ENCODE peak calls at places on chromosomes 12 and 14, in seven cellular contexts. One of them, this sample, is unnamed.

GRCh38 chr12:122841544-122842321 is 6.5 kb downstream of the HIP1R start:
- DNase-seq in H9: peak; percentile 51
- DNase-seq in tibial artery: no peak
- DNase-seq in GM23248: peak; percentile 90
- DNase-seq in prostate gland: no peak
- DNase-seq in effector memory CD4-positive, alpha-beta T cell: no peak
- DNase-seq in OCI-LY7: no peak
- DNase-seq in this sample: no peak

GRCh38 chr12:105567061-105567460 is 236.6 kb downstream of the C12orf75 start:
- DNase-seq in H9: no peak
- DNase-seq in tibial artery: no peak
- DNase-seq in GM23248: no peak
- DNase-seq in prostate gland: no peak
- DNase-seq in effector memory CD4-positive, alpha-beta T cell: no peak
- DNase-seq in OCI-LY7: no peak
- DNase-seq in this sample: no peak

GRCh38 chr12:78439666-78440065 is 424.9 kb upstream of the SYT1 start:
- DNase-seq in H9: no peak
- DNase-seq in tibial artery: no peak
- DNase-seq in GM23248: no peak
- DNase-seq in prostate gland: no peak
- DNase-seq in effector memory CD4-positive, alpha-beta T cell: no peak
- DNase-seq in OCI-LY7: no peak
- DNase-seq in this sample: no peak

GRCh38 chr12:1606021-1606622 is 11.7 kb upstream of the FBXL14 start:
- DNase-seq in H9: peak; percentile 70
- DNase-seq in tibial artery: peak; percentile 92
- DNase-seq in GM23248: peak; percentile 93
- DNase-seq in prostate gland: peak; percentile 95
- DNase-seq in effector memory CD4-positive, alpha-beta T cell: peak; percentile 40
- DNase-seq in OCI-LY7: no peak
- DNase-seq in this sample: no peak

GRCh38 chr14:45716506-45716905 is 463.5 kb upstream of the MIS18BP1 start:
- DNase-seq in H9: peak; percentile 36
- DNase-seq in tibial artery: no peak
- DNase-seq in GM23248: peak; percentile 5
- DNase-seq in prostate gland: no peak
- DNase-seq in effector memory CD4-positive, alpha-beta T cell: no peak
- DNase-seq in OCI-LY7: peak; percentile 1
- DNase-seq in this sample: no peak

GRCh38 chr14:61498811-61499210 is 177.4 kb downstream of the PRKCH start:
- DNase-seq in H9: no peak
- DNase-seq in tibial artery: no peak
- DNase-seq in GM23248: peak; percentile 71
- DNase-seq in prostate gland: no peak
- DNase-seq in effector memory CD4-positive, alpha-beta T cell: no peak
- DNase-seq in OCI-LY7: no peak
- DNase-seq in this sample: no peak

GRCh38 chr12:4353785-4354208 is 25.7 kb downstream of the FGF23 start:
- DNase-seq in H9: peak; percentile 66
- DNase-seq in tibial artery: no peak
- DNase-seq in GM23248: peak; percentile 14
- DNase-seq in prostate gland: no peak
- DNase-seq in effector memory CD4-positive, alpha-beta T cell: peak; percentile 20
- DNase-seq in OCI-LY7: peak; percentile 45
- DNase-seq in this sample: peak; percentile 39

GRCh38 chr12:106282457-106283097 is 20.0 kb upstream of the TCP11L2 start:
- DNase-seq in H9: peak; percentile 76
- DNase-seq in tibial artery: no peak
- DNase-seq in GM23248: peak; percentile 77
- DNase-seq in prostate gland: no peak
- DNase-seq in effector memory CD4-positive, alpha-beta T cell: peak; percentile 35
- DNase-seq in OCI-LY7: peak; percentile 82
- DNase-seq in this sample: peak; percentile 18

GRCh38 chr12:63668028-63668799 is at the start of gene DPY19L2:
- DNase-seq in H9: peak; percentile 88
- DNase-seq in tibial artery: peak; percentile 73
- DNase-seq in GM23248: peak; percentile 42
- DNase-seq in prostate gland: peak; percentile 78
- DNase-seq in effector memory CD4-positive, alpha-beta T cell: peak; percentile 10
- DNase-seq in OCI-LY7: no peak
- DNase-seq in this sample: no peak

GRCh38 chr12:68327896-68328295 is 4.3 kb downstream of the MDM1 start:
- DNase-seq in H9: no peak
- DNase-seq in tibial artery: no peak
- DNase-seq in GM23248: no peak
- DNase-seq in prostate gland: no peak
- DNase-seq in effector memory CD4-positive, alpha-beta T cell: no peak
- DNase-seq in OCI-LY7: no peak
- DNase-seq in this sample: no peak

GRCh38 chr14:64960762-64961276 is 11.3 kb downstream of the RAB15 start:
- DNase-seq in H9: peak; percentile 76
- DNase-seq in tibial artery: no peak
- DNase-seq in GM23248: no peak
- DNase-seq in prostate gland: peak; percentile 34
- DNase-seq in effector memory CD4-positive, alpha-beta T cell: no peak
- DNase-seq in OCI-LY7: no peak
- DNase-seq in this sample: no peak

GRCh38 chr14:68780358-68781160 is 12.3 kb downstream of the ZFP36L1 start:
- DNase-seq in H9: no peak
- DNase-seq in tibial artery: peak; percentile 74
- DNase-seq in GM23248: peak; percentile 82
- DNase-seq in prostate gland: no peak
- DNase-seq in effector memory CD4-positive, alpha-beta T cell: no peak
- DNase-seq in OCI-LY7: peak; percentile 70
- DNase-seq in this sample: peak; percentile 69

GRCh38 chr12:94717112-94717511 is 66.8 kb upstream of the TMCC3 start:
- DNase-seq in H9: no peak
- DNase-seq in tibial artery: no peak
- DNase-seq in GM23248: no peak
- DNase-seq in prostate gland: no peak
- DNase-seq in effector memory CD4-positive, alpha-beta T cell: no peak
- DNase-seq in OCI-LY7: no peak
- DNase-seq in this sample: no peak

GRCh38 chr14:86430807-86431206 is 900.9 kb downstream of the FLRT2 start:
- DNase-seq in H9: no peak
- DNase-seq in tibial artery: no peak
- DNase-seq in GM23248: no peak
- DNase-seq in prostate gland: no peak
- DNase-seq in effector memory CD4-positive, alpha-beta T cell: no peak
- DNase-seq in OCI-LY7: no peak
- DNase-seq in this sample: no peak

GRCh38 chr12:113889806-113890581 is 76.1 kb downstream of the RBM19 start:
- DNase-seq in H9: no peak
- DNase-seq in tibial artery: no peak
- DNase-seq in GM23248: no peak
- DNase-seq in prostate gland: no peak
- DNase-seq in effector memory CD4-positive, alpha-beta T cell: no peak
- DNase-seq in OCI-LY7: no peak
- DNase-seq in this sample: no peak

GRCh38 chr14:100578552-100578951 is 8.7 kb downstream of the BEGAIN start:
- DNase-seq in H9: no peak
- DNase-seq in tibial artery: no peak
- DNase-seq in GM23248: peak; percentile 45
- DNase-seq in prostate gland: no peak
- DNase-seq in effector memory CD4-positive, alpha-beta T cell: no peak
- DNase-seq in OCI-LY7: no peak
- DNase-seq in this sample: no peak

GRCh38 chr12:71896171-71896570 is 42.5 kb upstream of the TPH2 start:
- DNase-seq in H9: no peak
- DNase-seq in tibial artery: no peak
- DNase-seq in GM23248: no peak
- DNase-seq in prostate gland: no peak
- DNase-seq in effector memory CD4-positive, alpha-beta T cell: no peak
- DNase-seq in OCI-LY7: no peak
- DNase-seq in this sample: no peak

GRCh38 chr12:109653896-109654295 is 59.7 kb upstream of the FAM222A start:
- DNase-seq in H9: no peak
- DNase-seq in tibial artery: no peak
- DNase-seq in GM23248: no peak
- DNase-seq in prostate gland: no peak
- DNase-seq in effector memory CD4-positive, alpha-beta T cell: no peak
- DNase-seq in OCI-LY7: no peak
- DNase-seq in this sample: no peak

GRCh38 chr12:20345866-20346265 is 22.5 kb upstream of the PDE3A start:
- DNase-seq in H9: no peak
- DNase-seq in tibial artery: no peak
- DNase-seq in GM23248: no peak
- DNase-seq in prostate gland: no peak
- DNase-seq in effector memory CD4-positive, alpha-beta T cell: no peak
- DNase-seq in OCI-LY7: no peak
- DNase-seq in this sample: no peak

GRCh38 chr12:130555628-130556485 is 160.2 kb downstream of the RIMBP2 start:
- DNase-seq in H9: no peak
- DNase-seq in tibial artery: no peak
- DNase-seq in GM23248: no peak
- DNase-seq in prostate gland: no peak
- DNase-seq in effector memory CD4-positive, alpha-beta T cell: no peak
- DNase-seq in OCI-LY7: no peak
- DNase-seq in this sample: no peak

GRCh38 chr12:130557201-130557600 is 158.9 kb downstream of the RIMBP2 start:
- DNase-seq in H9: no peak
- DNase-seq in tibial artery: no peak
- DNase-seq in GM23248: no peak
- DNase-seq in prostate gland: no peak
- DNase-seq in effector memory CD4-positive, alpha-beta T cell: no peak
- DNase-seq in OCI-LY7: no peak
- DNase-seq in this sample: no peak

GRCh38 chr12:130556486-130557055 is 159.5 kb downstream of the RIMBP2 start:
- DNase-seq in H9: no peak
- DNase-seq in tibial artery: no peak
- DNase-seq in GM23248: no peak
- DNase-seq in prostate gland: no peak
- DNase-seq in effector memory CD4-positive, alpha-beta T cell: no peak
- DNase-seq in OCI-LY7: no peak
- DNase-seq in this sample: no peak

GRCh38 chr12:130549361-130549760 is 166.7 kb downstream of the RIMBP2 start:
- DNase-seq in H9: no peak
- DNase-seq in tibial artery: no peak
- DNase-seq in GM23248: no peak
- DNase-seq in prostate gland: no peak
- DNase-seq in effector memory CD4-positive, alpha-beta T cell: no peak
- DNase-seq in OCI-LY7: no peak
- DNase-seq in this sample: no peak

GRCh38 chr12:130552483-130552996 is 163.6 kb downstream of the RIMBP2 start:
- DNase-seq in H9: no peak
- DNase-seq in tibial artery: no peak
- DNase-seq in GM23248: peak; percentile 1
- DNase-seq in prostate gland: no peak
- DNase-seq in effector memory CD4-positive, alpha-beta T cell: no peak
- DNase-seq in OCI-LY7: no peak
- DNase-seq in this sample: peak; percentile 39
- H3K27ac ChIP-seq in H9: no peak overlapping the region
- H3K27ac ChIP-seq in tibial artery: no peak overlapping the region
- H3K27ac ChIP-seq in GM23248: no peak overlapping the region
- H3K27ac ChIP-seq in prostate gland: no peak overlapping the region
- H3K27ac ChIP-seq in effector memory CD4-positive, alpha-beta T cell: no peak overlapping the region
- H3K27ac ChIP-seq in OCI-LY7: no peak overlapping the region
- H3K27ac ChIP-seq in this sample: no peak overlapping the region

GRCh38 chr12:130451001-130451930 is 113.6 kb downstream of the PIWIL1 start:
- DNase-seq in H9: no peak
- DNase-seq in tibial artery: no peak
- DNase-seq in GM23248: no peak
- DNase-seq in prostate gland: no peak
- DNase-seq in effector memory CD4-positive, alpha-beta T cell: no peak
- DNase-seq in OCI-LY7: no peak
- DNase-seq in this sample: no peak

GRCh38 chr12:130454296-130454695 is 116.6 kb downstream of the PIWIL1 start:
- DNase-seq in H9: no peak
- DNase-seq in tibial artery: no peak
- DNase-seq in GM23248: no peak
- DNase-seq in prostate gland: no peak
- DNase-seq in effector memory CD4-positive, alpha-beta T cell: no peak
- DNase-seq in OCI-LY7: no peak
- DNase-seq in this sample: no peak

GRCh38 chr12:130455161-130455560 is 117.5 kb downstream of the PIWIL1 start:
- DNase-seq in H9: no peak
- DNase-seq in tibial artery: no peak
- DNase-seq in GM23248: no peak
- DNase-seq in prostate gland: no peak
- DNase-seq in effector memory CD4-positive, alpha-beta T cell: no peak
- DNase-seq in OCI-LY7: no peak
- DNase-seq in this sample: no peak

GRCh38 chr12:130449291-130449690 is 111.6 kb downstream of the PIWIL1 start:
- DNase-seq in H9: no peak
- DNase-seq in tibial artery: no peak
- DNase-seq in GM23248: no peak
- DNase-seq in prostate gland: no peak
- DNase-seq in effector memory CD4-positive, alpha-beta T cell: no peak
- DNase-seq in OCI-LY7: no peak
- DNase-seq in this sample: no peak

DNA sequence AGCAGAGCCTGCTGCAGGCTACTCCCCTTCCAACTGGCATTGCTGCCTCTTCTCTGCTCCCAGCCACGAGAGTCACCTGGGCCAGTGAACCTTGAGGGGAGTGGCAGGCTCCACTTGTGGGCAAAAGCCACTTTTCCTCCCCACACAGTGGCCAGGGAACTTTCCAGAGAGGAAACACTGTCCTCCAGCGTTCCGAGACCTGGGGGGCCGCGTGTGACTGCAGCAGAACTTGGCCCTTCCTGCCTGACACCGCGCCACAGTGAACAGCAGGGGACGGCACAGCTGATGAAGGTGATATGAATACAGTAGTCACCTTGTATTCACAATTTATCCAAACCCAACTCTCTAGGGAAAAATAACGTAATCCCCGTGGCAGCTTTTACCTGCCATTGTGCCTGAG is 114.9 kb downstream of the PIWIL1 start:
- DNase-seq in H9: no peak
- DNase-seq in tibial artery: no peak
- DNase-seq in GM23248: no peak
- DNase-seq in prostate gland: no peak
- DNase-seq in effector memory CD4-positive, alpha-beta T cell: no peak
- DNase-seq in OCI-LY7: no peak
- DNase-seq in this sample: no peak
- H3K9me3 ChIP-seq in H9: no peaks in the 10 kb centered on the region
- H3K9me3 ChIP-seq in tibial artery: no peaks in the 10 kb centered on the region
- H3K9me3 ChIP-seq in GM23248: no peaks in the 10 kb centered on the region
- H3K9me3 ChIP-seq in prostate gland: no peaks in the 10 kb centered on the region
- H3K9me3 ChIP-seq in effector memory CD4-positive, alpha-beta T cell: no peaks in the 10 kb centered on the region
- H3K9me3 ChIP-seq in OCI-LY7: no peaks in the 10 kb centered on the region
- H3K9me3 ChIP-seq in this sample: no peaks in the 10 kb centered on the region

GRCh38 chr12:6549379-6550151 is 6.3 kb downstream of the IFFO1 start:
- DNase-seq in H9: no peak
- DNase-seq in tibial artery: no peak
- DNase-seq in GM23248: no peak
- DNase-seq in prostate gland: no peak
- DNase-seq in effector memory CD4-positive, alpha-beta T cell: no peak
- DNase-seq in OCI-LY7: no peak
- DNase-seq in this sample: no peak
- H3K27ac ChIP-seq in H9: no peak overlapping the region
- H3K27ac ChIP-seq in tibial artery: peak overlapping the region; percentile 88
- H3K27ac ChIP-seq in GM23248: peak overlapping the region; percentile 96
- H3K27ac ChIP-seq in prostate gland: no peak overlapping the region
- H3K27ac ChIP-seq in effector memory CD4-positive, alpha-beta T cell: no peak overlapping the region
- H3K27ac ChIP-seq in OCI-LY7: no peak overlapping the region
- H3K27ac ChIP-seq in this sample: no peak overlapping the region

DNA sequence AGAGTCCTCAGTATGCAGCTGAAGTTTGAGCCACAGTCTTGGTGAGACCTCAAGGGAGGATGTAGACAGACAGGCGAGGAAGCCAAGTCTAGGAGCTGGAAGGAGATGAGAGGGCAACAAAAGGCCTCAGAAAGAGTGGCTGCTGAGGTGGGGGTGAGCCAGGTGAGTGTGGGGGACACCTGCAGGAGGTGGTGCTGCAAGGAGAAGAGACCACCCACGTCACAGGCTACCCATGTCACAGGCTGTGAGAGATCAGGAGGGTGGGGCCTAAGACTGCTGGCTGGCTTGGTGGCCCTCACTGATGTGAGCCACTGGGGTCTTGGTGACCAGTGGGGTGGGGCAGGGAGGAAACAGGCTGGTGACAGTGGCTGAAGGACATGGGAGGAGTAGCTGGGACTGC is 97.3 kb downstream of the KIF26A start:
- DNase-seq in H9: peak; percentile 10
- DNase-seq in tibial artery: peak; percentile 7
- DNase-seq in GM23248: no peak
- DNase-seq in prostate gland: no peak
- DNase-seq in effector memory CD4-positive, alpha-beta T cell: no peak
- DNase-seq in OCI-LY7: no peak
- DNase-seq in this sample: no peak
- H3K9me3 ChIP-seq in H9: peaks cover 12% of the 10 kb centered on the region
- H3K9me3 ChIP-seq in tibial artery: no peaks in the 10 kb centered on the region
- H3K9me3 ChIP-seq in GM23248: no peaks in the 10 kb centered on the region
- H3K9me3 ChIP-seq in prostate gland: no peaks in the 10 kb centered on the region
- H3K9me3 ChIP-seq in effector memory CD4-positive, alpha-beta T cell: no peaks in the 10 kb centered on the region
- H3K9me3 ChIP-seq in OCI-LY7: peaks cover 21% of the 10 kb centered on the region
- H3K9me3 ChIP-seq in this sample: peaks cover 25% of the 10 kb centered on the region